ENCODE peak calls at places on chromosome 12, in six cellular contexts. D is IMR-90, O is bronchial epithelial cell, Z is AG04450, Y is heart right ventricle, X is pancreas. C is an unnamed sample.

GRCh38 chr12:52241205-52241842 is 8.3 kb downstream of the KRT7 start:
- DNase-seq in D (peak), O (no peak), Z (no peak), Y (no peak), X (peak), C (no peak)

GRCh38 chr12:124881123-124881522 is 17.5 kb upstream of the SCARB1 start:
- DNase-seq in D (no peak), O (no peak), Z (no peak), Y (no peak), X (no peak), C (no peak)

GRCh38 chr12:124915249-124916236 is 1.1 kb upstream of the UBC start:
- DNase-seq in D (peak), O (peak), Z (no peak), Y (no peak), X (peak), C (peak)

GRCh38 chr12:99600388-99600787 is 47.2 kb upstream of the GARIN6 start:
- DNase-seq in D (no peak), O (no peak), Z (no peak), Y (no peak), X (no peak), C (no peak)

GRCh38 chr12:116157845-116158267 is 119.6 kb downstream of the MED13L start:
- DNase-seq in D (no peak), O (no peak), Z (no peak), Y (no peak), X (no peak), C (no peak)

GRCh38 chr12:56839489-56840442 is 76.6 kb downstream of the HSD17B6 start:
- DNase-seq in D (peak), O (peak), Z (no peak), Y (peak), X (no peak), C (peak)

GRCh38 chr12:132218915-132219314 is 74.7 kb downstream of the NOC4L start:
- DNase-seq in D (no peak), O (no peak), Z (no peak), Y (no peak), X (peak), C (no peak)

GRCh38 chr12:124687695-124688301 is 120.4 kb upstream of the NCOR2 start:
- DNase-seq in D (no peak), O (no peak), Z (no peak), Y (peak), X (no peak), C (no peak)

GRCh38 chr12:119183942-119184695 is 5.4 kb downstream of the HSPB8 start:
- DNase-seq in D (no peak), O (no peak), Z (no peak), Y (peak), X (no peak), C (no peak)

GRCh38 chr12:41683513-41683912 is 461.2 kb downstream of the GXYLT1 start:
- DNase-seq in D (no peak), O (no peak), Z (no peak), Y (no peak), X (no peak), C (no peak)

GRCh38 chr12:91577586-91578539 is 395.2 kb upstream of the DCN start:
- DNase-seq in D (peak), O (peak), Z (no peak), Y (no peak), X (no peak), C (peak)

GRCh38 chr12:78181544-78182162 is 351.0 kb downstream of the NAV3 start:
- DNase-seq in D (peak), O (peak), Z (no peak), Y (no peak), X (no peak), C (peak)

GRCh38 chr12:46555379-46555778 is 182.8 kb upstream of the SLC38A2 start:
- DNase-seq in D (peak), O (peak), Z (peak), Y (no peak), X (no peak), C (peak)

GRCh38 chr12:92234533-92234932 is 88.9 kb upstream of the BTG1 start:
- DNase-seq in D (no peak), O (no peak), Z (no peak), Y (no peak), X (no peak), C (no peak)

GRCh38 chr12:115297445-115297844 is 613.5 kb upstream of the TBX3 start:
- DNase-seq in D (no peak), O (no peak), Z (no peak), Y (no peak), X (no peak), C (no peak)

GRCh38 chr12:25254271-25254880 is 3.6 kb upstream of the KRAS start:
- DNase-seq in D (peak), O (no peak), Z (no peak), Y (no peak), X (no peak), C (peak)

GRCh38 chr12:2692156-2692555 is 102.6 kb upstream of the FKBP4 start:
- DNase-seq in D (no peak), O (no peak), Z (no peak), Y (no peak), X (no peak), C (no peak)

GRCh38 chr12:118711185-118711584 is 270.2 kb upstream of the SRRM4 start:
- DNase-seq in D (no peak), O (no peak), Z (no peak), Y (no peak), X (no peak), C (no peak)

GRCh38 chr12:64273527-64274403 is 51.7 kb upstream of the KICS2 start:
- DNase-seq in D (no peak), O (peak), Z (no peak), Y (no peak), X (no peak), C (no peak)

GRCh38 chr12:86634706-86635410 is 378.7 kb upstream of the MGAT4C start:
- DNase-seq in D (peak), O (peak), Z (no peak), Y (no peak), X (no peak), C (no peak)

GRCh38 chr12:8702159-8702558 is 4.4 kb downstream of the RIMKLB start:
- DNase-seq in D (no peak), O (no peak), Z (no peak), Y (no peak), X (no peak), C (no peak)

GRCh38 chr12:116525418-116526001 is 33.7 kb upstream of the MAP1LC3B2 start:
- DNase-seq in D (peak), O (peak), Z (peak), Y (peak), X (peak), C (peak)

GRCh38 chr12:109716512-109717389 is 3.1 kb downstream of the FAM222A start:
- DNase-seq in D (peak), O (no peak), Z (no peak), Y (peak), X (no peak), C (peak)

GRCh38 chr12:116594325-116595038 is 35.3 kb downstream of the MAP1LC3B2 start:
- DNase-seq in D (no peak), O (no peak), Z (no peak), Y (peak), X (no peak), C (no peak)

GRCh38 chr12:117761528-117762100 is 207.2 kb downstream of the KSR2 start:
- DNase-seq in D (no peak), O (no peak), Z (no peak), Y (no peak), X (no peak), C (no peak)

GRCh38 chr12:118541071-118541470 is 164.7 kb downstream of the SUDS3 start:
- DNase-seq in D (no peak), O (no peak), Z (no peak), Y (no peak), X (no peak), C (no peak)

GRCh38 chr12:24754690-24755638 is 193.9 kb downstream of the BCAT1 start:
- DNase-seq in D (peak), O (peak), Z (peak), Y (no peak), X (no peak), C (peak)

GRCh38 chr12:102317155-102317554 is 119.5 kb upstream of the PMCH start:
- DNase-seq in D (no peak), O (no peak), Z (no peak), Y (no peak), X (no peak), C (no peak)
- TF ChIP-seq CTCF in D (no peak), O (no peak), Z (no peak), Y (no peak), X (no peak), C (no peak)

DNA sequence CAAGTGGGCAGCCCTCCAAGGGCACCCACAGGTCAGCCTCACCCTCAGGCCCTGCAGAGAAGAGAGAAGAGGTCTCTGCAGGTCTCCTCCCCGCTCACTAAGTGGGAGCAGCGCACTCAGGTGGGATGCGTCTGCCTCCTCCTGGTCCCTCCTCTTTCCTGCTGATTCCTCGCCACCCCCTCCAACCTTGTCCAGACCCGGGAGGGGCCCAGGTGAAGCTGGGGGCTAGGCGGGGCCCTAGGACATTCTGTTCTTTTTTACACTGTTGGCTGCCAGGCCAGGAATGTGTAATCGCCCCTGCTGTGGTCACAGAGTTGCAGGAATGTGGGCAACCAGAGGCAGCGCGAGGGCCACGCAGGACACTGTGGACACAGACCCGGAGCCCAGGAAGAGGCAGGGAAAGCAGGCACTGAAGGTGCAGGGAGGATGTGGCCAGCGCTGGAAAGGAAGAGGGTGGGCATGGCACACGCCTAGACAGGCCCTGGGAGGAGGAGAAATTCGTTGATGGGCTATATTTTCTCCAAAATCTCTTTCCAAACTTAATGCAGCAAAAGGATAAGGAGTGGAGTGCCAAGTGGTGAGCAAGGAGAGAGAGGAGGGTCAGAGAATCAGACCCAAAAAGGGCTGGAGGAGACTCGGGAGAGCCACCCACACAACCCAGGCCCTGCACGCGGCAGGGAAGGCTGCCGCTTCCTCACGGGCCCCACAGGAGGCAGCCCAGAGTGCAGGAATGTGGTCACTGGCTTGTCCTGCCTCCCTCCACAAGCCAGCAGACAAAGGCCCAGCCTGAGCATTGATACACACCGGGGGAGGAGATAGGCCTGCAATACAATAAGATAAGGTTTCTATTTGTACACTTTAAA is 947 bp upstream of the SCNN1A start:
- DNase-seq in D (peak), O (peak), Z (no peak), Y (no peak), X (no peak), C (peak)
- TF ChIP-seq CTCF in D (peak), O (peak), Z (peak), Y (no peak), X (no peak), C (peak)

DNA sequence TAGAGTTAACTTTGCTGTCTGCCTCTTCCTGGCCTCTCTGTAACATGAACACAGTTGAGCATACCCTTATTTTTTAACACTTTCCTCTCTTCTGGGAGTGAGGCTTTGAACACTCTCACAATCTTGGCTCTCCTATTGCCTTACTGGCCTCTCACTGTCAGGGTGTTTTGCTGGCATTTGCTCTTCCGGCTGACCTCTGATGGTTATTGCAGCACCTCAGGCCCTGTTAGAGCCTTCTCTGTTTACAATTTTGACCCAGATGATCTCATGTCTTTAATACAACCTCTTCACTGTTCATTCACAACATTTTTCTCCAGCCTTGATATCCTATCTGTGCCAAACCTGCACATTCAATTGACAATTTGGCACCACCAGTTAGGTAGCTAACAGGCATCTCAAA is 357.8 kb upstream of the USP15 start:
- DNase-seq in D (no peak), O (no peak), Z (no peak), Y (no peak), X (no peak), C (no peak)
- TF ChIP-seq CTCF in D (no peak), O (no peak), Z (no peak), Y (no peak), X (no peak), C (no peak)

GRCh38 chr12:96400631-96401060 is 407 bp upstream of the CDK17 start:
- DNase-seq in D (peak), O (peak), Z (no peak), Y (no peak), X (no peak), C (no peak)

GRCh38 chr12:96401061-96401871 is 1.0 kb upstream of the CDK17 start:
- DNase-seq in D (peak), O (peak), Z (peak), Y (peak), X (no peak), C (peak)

GRCh38 chr12:96402061-96402460 is 1.8 kb upstream of the CDK17 start:
- DNase-seq in D (no peak), O (no peak), Z (no peak), Y (no peak), X (no peak), C (no peak)

GRCh38 chr12:96404683-96405082 is 4.4 kb upstream of the CDK17 start:
- DNase-seq in D (peak), O (no peak), Z (no peak), Y (no peak), X (no peak), C (no peak)

GRCh38 chr12:96403870-96404269 is 3.6 kb upstream of the CDK17 start:
- DNase-seq in D (no peak), O (no peak), Z (no peak), Y (no peak), X (no peak), C (no peak)
- TF ChIP-seq CTCF in D (no peak), O (no peak), Z (no peak), Y (no peak), X (no peak), C (no peak)

GRCh38 chr12:108129017-108129812 is at the start of gene WSCD2:
- DNase-seq in D (no peak), O (peak), Z (no peak), Y (peak), X (peak), C (peak)
- TF ChIP-seq CTCF in D (no peak), O (no peak), Z (no peak), Y (no peak), X (no peak), C (no peak)

GRCh38 chr12:11204173-11204572 is 17.4 kb upstream of the TAS2R42 start:
- DNase-seq in D (no peak), O (no peak), Z (no peak), Y (no peak), X (no peak), C (no peak)

GRCh38 chr12:11209098-11209497 is 22.4 kb upstream of the TAS2R42 start:
- DNase-seq in D (no peak), O (no peak), Z (no peak), Y (no peak), X (no peak), C (no peak)
- TF ChIP-seq CTCF in D (no peak), O (no peak), Z (no peak), Y (no peak), X (no peak), C (no peak)

DNA sequence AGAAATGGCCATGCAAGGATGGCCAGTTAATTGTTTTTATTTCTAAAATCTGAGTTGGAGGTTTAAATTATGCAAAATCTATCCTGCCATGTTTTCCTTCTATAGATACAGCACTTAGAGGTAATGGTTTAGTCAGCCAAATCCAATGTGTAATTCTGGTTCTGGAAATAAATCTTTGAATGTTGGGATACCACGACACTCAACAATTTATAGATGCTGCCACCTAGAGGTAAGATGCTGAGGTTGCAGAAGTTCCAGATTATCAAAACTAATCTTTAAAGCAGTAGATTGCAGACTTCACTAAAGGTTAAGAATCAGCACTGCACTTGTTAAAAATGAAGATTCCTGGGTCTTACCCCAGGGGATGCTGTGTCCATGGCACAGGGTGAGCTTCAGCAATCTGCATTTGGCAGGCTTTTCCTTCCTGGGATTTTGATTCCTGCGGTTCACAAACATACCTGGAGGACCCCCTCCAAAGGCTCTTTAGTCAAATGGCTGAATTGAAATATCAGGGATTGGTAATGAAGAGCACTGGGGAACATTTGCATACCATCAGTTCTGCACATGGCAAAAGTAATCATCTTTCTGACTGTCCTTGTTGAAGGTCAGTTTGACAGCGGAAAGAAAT is 53.4 kb upstream of the ANO4 start:
- DNase-seq in D (peak), O (peak), Z (no peak), Y (no peak), X (no peak), C (peak)
- TF ChIP-seq CTCF in D (peak), O (peak), Z (peak), Y (peak), X (peak), C (peak)